ENCODE peak calls at places on chromosomes 5 and 9, in eight cellular contexts. K is brain microvascular endothelial cell; A is activated T-helper 1 cell treated with anti-CD3 and anti-CD28 coated beads, Interleukin-12 subunit alpha, Interleukin-12 subunit beta, Interleukin-2, Interleukin-4 antibody, amounts not matched to agents 30 ng/mL and 10 ng/mL and 1 ng/mL, durations not matched to agents 14 hours and 24 hours and 36 hours; S is NCI-H1092 treated with DMSO at 0.1 percent for 48 hours; O is activated T-cell treated with anti-CD3 and anti-CD28 coated beads, Interleukin-2, amount 50 U/mL, for 24 hours; W is activated CD4-positive, CD25-positive, alpha-beta regulatory T cell; R is stimulated activated CD8-positive, alpha-beta memory T cell treated with anti-CD3 and anti-CD28 coated beads, Interleukin-15, amount 100 ng/mL, for 4 hours; X is colonic mucosa. P is an unnamed sample.

GRCh38 chr9:9874270-9874669 is 738.5 kb downstream of the PTPRD start:
- DNase-seq in K (no peak), W (no peak), X (no peak), S (no peak), R (no peak), A (no peak), O (no peak), P (no peak)

GRCh38 chr9:26243722-26244121 is 565.5 kb upstream of the TUSC1 start:
- DNase-seq in K (peak), S (no peak), A (no peak), W (no peak), R (no peak), O (no peak), X (no peak), P (no peak)

GRCh38 chr5:177594071-177594470 is 2.1 kb downstream of the TMED9 start:
- DNase-seq in A (no peak), O (peak), R (no peak), W (no peak), K (no peak), X (no peak), S (no peak), P (no peak)

GRCh38 chr5:61613679-61614078 is 281.6 kb downstream of the ZSWIM6 start:
- DNase-seq in X (no peak), A (no peak), O (no peak), K (no peak), S (no peak), R (no peak), W (no peak), P (no peak)

GRCh38 chr5:98307811-98308210 is 465.7 kb upstream of the RGMB start:
- DNase-seq in A (no peak), X (no peak), O (no peak), S (no peak), R (no peak), K (peak), W (no peak), P (peak)

GRCh38 chr5:65481171-65481575 is 547 bp downstream of the ADAMTS6 start:
- DNase-seq in O (no peak), R (no peak), A (no peak), K (no peak), X (no peak), W (no peak), S (no peak), P (no peak)

GRCh38 chr5:180910735-180911134 is 11.8 kb downstream of the BTNL8 start:
- DNase-seq in K (no peak), X (no peak), W (no peak), O (no peak), A (no peak), S (no peak), R (no peak), P (no peak)

GRCh38 chr5:172002310-172002709 is 4.1 kb downstream of the FBXW11 start:
- DNase-seq in R (no peak), O (no peak), W (no peak), X (no peak), A (no peak), K (no peak), S (no peak), P (peak)

GRCh38 chr9:84393266-84393905 is 52.8 kb upstream of the SLC28A3 start:
- DNase-seq in X (no peak), W (no peak), A (no peak), R (no peak), K (no peak), S (no peak), O (no peak), P (no peak)

GRCh38 chr9:120567874-120568273 is 12.1 kb downstream of the CDK5RAP2 start:
- DNase-seq in R (no peak), W (no peak), O (no peak), K (no peak), S (no peak), X (no peak), A (no peak), P (no peak)

GRCh38 chr9:35548571-35548970 is 56.5 kb upstream of the TESK1 start:
- DNase-seq in A (no peak), W (no peak), K (no peak), R (no peak), S (no peak), X (no peak), O (no peak), P (no peak)